ENCODE peak calls at places on chromosomes 3 and 15, in nine cellular contexts. V, D, W, S, U, T, N, H and G are unnamed samples.

GRCh38 chr15:33934896-33935295 is 33.4 kb upstream of the CHRM5 start:
- DNase-seq in W (no peak), N (no peak), U (no peak), D (no peak), T (no peak), V (no peak), S (no peak), H (no peak), G (no peak)

GRCh38 chr3:157136647-157137387 is 23.1 kb downstream of the CCNL1 start:
- DNase-seq in D (no peak), V (no peak), T (no peak), N (peak), S (no peak), W (no peak), H (no peak), U (no peak), G (no peak)

GRCh38 chr3:144466114-144466513 is 494.5 kb downstream of the DIPK2A start:
- DNase-seq in T (no peak), W (no peak), U (no peak), H (no peak), N (peak), S (no peak), D (no peak), V (no peak), G (no peak)

GRCh38 chr3:9870978-9871377 is 9.1 kb downstream of the CIDEC start:
- DNase-seq in S (no peak), D (peak), N (peak), U (no peak), V (no peak), T (no peak), W (no peak), H (no peak), G (no peak)

GRCh38 chr3:25910997-25911396 is 121.1 kb downstream of the OXSM start:
- DNase-seq in U (no peak), N (peak), D (no peak), W (no peak), H (no peak), T (peak), S (no peak), V (no peak), G (peak)

GRCh38 chr15:49769225-49769624 is 148.4 kb downstream of the DTWD1 start:
- DNase-seq in V (no peak), H (no peak), T (no peak), D (no peak), W (no peak), N (no peak), U (no peak), S (no peak), G (no peak)

GRCh38 chr3:196180346-196180745 is 30.9 kb downstream of the ZDHHC19 start:
- DNase-seq in W (no peak), S (no peak), D (no peak), V (no peak), N (no peak), U (peak), T (no peak), H (no peak), G (no peak)

GRCh38 chr15:88630798-88631463 is 7.9 kb upstream of the ISG20 start:
- DNase-seq in V (no peak), D (no peak), W (no peak), U (peak), H (no peak), T (no peak), S (no peak), N (no peak), G (no peak)

GRCh38 chr3:71130516-71131384 is 452.8 kb downstream of the FOXP1 start:
- DNase-seq in N (peak), U (peak), S (peak), W (no peak), D (peak), V (no peak), T (peak), H (peak), G (no peak)

GRCh38 chr3:151839313-151839631 is 25.4 kb downstream of the AADAC start:
- DNase-seq in W (no peak), S (no peak), T (no peak), V (no peak), H (no peak), D (no peak), N (no peak), U (no peak), G (no peak)

GRCh38 chr15:100772478-100773378 is 106.9 kb upstream of the ALDH1A3 start:
- DNase-seq in D (no peak), S (peak), H (no peak), V (no peak), T (no peak), N (no peak), U (no peak), W (peak), G (no peak)

GRCh38 chr15:78768096-78768495 is 43.2 kb downstream of the ADAMTS7 start:
- DNase-seq in H (no peak), W (no peak), N (no peak), S (no peak), T (no peak), V (no peak), U (peak), D (no peak), G (no peak)

GRCh38 chr3:15924914-15925313 is 127.1 kb upstream of the ANKRD28 start:
- DNase-seq in W (no peak), V (no peak), N (no peak), H (no peak), U (no peak), T (no peak), D (no peak), S (no peak), G (no peak)

GRCh38 chr3:5767304-5767703 is 579.8 kb downstream of the EDEM1 start:
- DNase-seq in N (no peak), S (no peak), U (no peak), D (no peak), V (no peak), W (no peak), H (no peak), T (no peak), G (no peak)

GRCh38 chr3:21893250-21893649 is 142.2 kb upstream of the ZNF385D start:
- DNase-seq in W (no peak), D (no peak), T (no peak), V (no peak), N (peak), H (no peak), U (no peak), S (no peak), G (peak)

GRCh38 chr15:25245801-25246622 is 192.8 kb downstream of the UBE3A start:
- DNase-seq in N (no peak), V (no peak), S (no peak), H (no peak), W (no peak), D (no peak), T (no peak), U (peak), G (no peak)

GRCh38 chr3:37861540-37862051 is at the start of gene CTDSPL:
- DNase-seq in V (peak), N (peak), H (no peak), T (no peak), W (no peak), D (no peak), U (peak), S (peak), G (peak)

GRCh38 chr3:197736010-197736490 is 654 bp downstream of the RUBCN start:
- DNase-seq in D (no peak), N (no peak), T (peak), W (no peak), V (no peak), U (peak), H (peak), S (peak), G (peak)

GRCh38 chr3:157247391-157247790 is 87.4 kb upstream of the CCNL1 start:
- DNase-seq in S (no peak), N (no peak), W (no peak), H (no peak), V (no peak), T (no peak), U (no peak), D (no peak), G (no peak)

GRCh38 chr15:75170711-75171341 is 30.9 kb upstream of the C15orf39 start:
- DNase-seq in V (no peak), U (no peak), D (no peak), N (peak), S (no peak), H (no peak), W (peak), T (no peak), G (no peak)

GRCh38 chr15:56038015-56038414 is 44.6 kb upstream of the NEDD4 start:
- DNase-seq in D (no peak), V (no peak), W (no peak), N (no peak), T (peak), U (no peak), S (no peak), H (no peak), G (no peak)

GRCh38 chr15:79157631-79158592 is 67.3 kb upstream of the RASGRF1 start:
- DNase-seq in T (no peak), W (no peak), U (no peak), N (peak), H (no peak), V (no peak), D (no peak), S (no peak), G (no peak)

GRCh38 chr3:139757448-139758030 is 79.8 kb upstream of the NMNAT3 start:
- DNase-seq in D (no peak), S (no peak), U (no peak), V (no peak), T (no peak), N (no peak), W (no peak), H (no peak), G (no peak)